ENCODE peak calls at places on chromosomes 13 and 19, in nine cellular contexts. Y is D341Med; F is fibroblast of the conjunctiva; O is stimulated activated CD8-positive, alpha-beta memory T cell treated with anti-CD3 and anti-CD28 coated beads, Interleukin-7, amount 100 ng/mL, for 1 hour; E is left ventricle myocardium superior; A is cerebellar nuclear complex; N is fibroblast of pulmonary artery; H is C1 segment of cervical spinal cord; V is pancreas. J is an unnamed sample.

GRCh38 chr19:4094761-4095487 is 28.2 kb upstream of the ZBTB7A start:
- DNase-seq in Y (no peak), F (no peak), O (no peak), E (no peak), A (no peak), N (no peak), H (no peak), V (no peak), J (no peak)

GRCh38 chr13:51501096-51501495 is 48.3 kb upstream of the INTS6 start:
- DNase-seq in Y (no peak), F (no peak), O (no peak), E (no peak), A (no peak), N (no peak), H (no peak), V (no peak), J (no peak)

GRCh38 chr13:98978280-98978679 is 416 bp upstream of the DOCK9 start:
- DNase-seq in Y (no peak), F (no peak), O (no peak), E (no peak), A (no peak), N (peak; percentile 65), H (no peak), V (no peak), J (no peak)

GRCh38 chr13:110161112-110161897 is 145.7 kb downstream of the COL4A1 start:
- DNase-seq in Y (no peak), F (no peak), O (no peak), E (no peak), A (no peak), N (no peak), H (no peak), V (no peak), J (no peak)

GRCh38 chr13:50485979-50486935 is 357.2 kb downstream of the DLEU7 start:
- DNase-seq in Y (no peak), F (peak; percentile 46), O (no peak), E (no peak), A (no peak), N (peak; percentile 52), H (no peak), V (no peak), J (no peak)

GRCh38 chr19:51246153-51246552 is 4.7 kb upstream of the SIGLECL1 start:
- DNase-seq in Y (no peak), F (no peak), O (no peak), E (no peak), A (no peak), N (no peak), H (no peak), V (no peak), J (no peak)

GRCh38 chr13:30802953-30803478 is 67.7 kb downstream of the ALOX5AP start:
- DNase-seq in Y (peak; percentile 92), F (peak; percentile 63), O (peak; percentile 65), E (peak; percentile 93), A (peak; percentile 83), N (peak; percentile 82), H (peak; percentile 83), V (peak; percentile 81), J (peak; percentile 94)

GRCh38 chr13:112616586-112617381 is 28.8 kb upstream of the TUBGCP3 start:
- DNase-seq in Y (peak; percentile 66), F (peak; percentile 21), O (no peak), E (no peak), A (no peak), N (peak; percentile 59), H (no peak), V (peak; percentile 44), J (peak; percentile 13)

GRCh38 chr13:102141625-102142472 is 260.0 kb downstream of the FGF14 start:
- DNase-seq in Y (no peak), F (peak; percentile 4), O (no peak), E (no peak), A (peak; percentile 76), N (peak; percentile 29), H (no peak), V (no peak), J (no peak)

GRCh38 chr13:39167018-39167417 is 128.8 kb downstream of the NHLRC3 start:
- DNase-seq in Y (no peak), F (no peak), O (no peak), E (no peak), A (no peak), N (no peak), H (no peak), V (no peak), J (no peak)

GRCh38 chr19:33350538-33351309 is 22.8 kb upstream of the CEBPG start:
- DNase-seq in Y (no peak), F (no peak), O (no peak), E (no peak), A (no peak), N (peak; percentile 64), H (no peak), V (no peak), J (no peak)

GRCh38 chr13:110408286-110408685 is 101.2 kb downstream of the COL4A2 start:
- DNase-seq in Y (no peak), F (no peak), O (no peak), E (no peak), A (no peak), N (no peak), H (no peak), V (no peak), J (no peak)

GRCh38 chr19:40366697-40367561 is 18.4 kb downstream of the PLD3 start:
- DNase-seq in Y (no peak), F (peak; percentile 3), O (no peak), E (no peak), A (no peak), N (peak; percentile 26), H (no peak), V (no peak), J (peak; percentile 77)

GRCh38 chr19:4839192-4839591 is 7.7 kb upstream of the TICAM1 start:
- DNase-seq in Y (no peak), F (no peak), O (no peak), E (no peak), A (no peak), N (no peak), H (no peak), V (no peak), J (peak; percentile 74)

GRCh38 chr19:17348700-17349099 is 11.3 kb downstream of the GTPBP3 start:
- DNase-seq in Y (no peak), F (no peak), O (no peak), E (peak; percentile 78), A (no peak), N (peak; percentile 81), H (peak; percentile 53), V (peak; percentile 22), J (peak; percentile 93)

GRCh38 chr19:13615890-13616289 is 109.6 kb upstream of the CACNA1A start:
- DNase-seq in Y (no peak), F (no peak), O (no peak), E (no peak), A (no peak), N (no peak), H (no peak), V (no peak), J (no peak)

GRCh38 chr19:51541458-51542357 is 10.2 kb upstream of the SIGLEC6 start:
- DNase-seq in Y (peak; percentile 17), F (no peak), O (no peak), E (no peak), A (no peak), N (no peak), H (no peak), V (no peak), J (no peak)

GRCh38 chr13:113152894-113153809 is 5.3 kb upstream of the PROZ start:
- DNase-seq in Y (peak; percentile 53), F (no peak), O (no peak), E (peak; percentile 73), A (peak; percentile 49), N (peak; percentile 17), H (peak; percentile 60), V (peak; percentile 72), J (peak; percentile 89)

GRCh38 chr19:45419396-45419795 is 4.3 kb downstream of the ERCC1 start:
- DNase-seq in Y (peak; percentile 11), F (no peak), O (no peak), E (peak; percentile 50), A (no peak), N (no peak), H (peak; percentile 60), V (no peak), J (no peak)

GRCh38 chr13:42702726-42703125 is 78.7 kb upstream of the FAM216B start:
- DNase-seq in Y (no peak), F (no peak), O (no peak), E (peak; percentile 22), A (no peak), N (peak; percentile 30), H (peak; percentile 22), V (no peak), J (no peak)

GRCh38 chr19:33755314-33756020 is 41.2 kb upstream of the KCTD15 start:
- DNase-seq in Y (no peak), F (no peak), O (no peak), E (no peak), A (no peak), N (no peak), H (no peak), V (no peak), J (no peak)

GRCh38 chr13:94656766-94657165 is 55.1 kb downstream of the GPR180 start:
- DNase-seq in Y (no peak), F (peak; percentile 91), O (no peak), E (no peak), A (no peak), N (peak; percentile 78), H (no peak), V (no peak), J (no peak)

GRCh38 chr19:13096968-13097330 is 5.7 kb downstream of the LYL1 start:
- DNase-seq in Y (no peak), F (no peak), O (no peak), E (no peak), A (no peak), N (no peak), H (no peak), V (no peak), J (no peak)

GRCh38 chr13:52743988-52744387 is 4.4 kb upstream of the CNMD start:
- DNase-seq in Y (no peak), F (no peak), O (no peak), E (no peak), A (no peak), N (no peak), H (no peak), V (no peak), J (no peak)

GRCh38 chr13:111210488-111210887 is 95.4 kb downstream of the ARHGEF7 start:
- DNase-seq in Y (no peak), F (peak; percentile 72), O (no peak), E (peak; percentile 74), A (no peak), N (peak; percentile 83), H (peak; percentile 54), V (no peak), J (peak; percentile 81)

GRCh38 chr19:15913830-15914229 is 16.0 kb upstream of the CYP4F2 start:
- DNase-seq in Y (no peak), F (no peak), O (no peak), E (no peak), A (no peak), N (no peak), H (no peak), V (no peak), J (no peak)

J was measured in kidney.